ENCODE peak calls at places on chromosomes 7 and 10, in eight cellular contexts. R is OCI-LY7; J is stomach; O is CD8-positive, alpha-beta T cell; I is adipocyte; A is adrenal gland; T is left ventricle myocardium inferior; Z is uterus. X is an unnamed sample. For H3K4me1, the result is how much of the 10 kb centered on the place peaks cover.

GRCh38 chr7:117068511-117069155 is 115.3 kb downstream of the ST7 start:
- DNase-seq in J (no peak), O (no peak), T (no peak), I (no peak), R (no peak), A (no peak), Z (no peak), X (no peak)

GRCh38 chr10:132489053-132489703 is 48.4 kb upstream of the INPP5A start:
- DNase-seq in O (no peak), Z (peak), T (no peak), A (no peak), I (peak), R (no peak), J (no peak), X (peak)

GRCh38 chr7:27661776-27662489 is 750 bp downstream of the HIBADH start:
- DNase-seq in Z (peak), T (peak), I (peak), J (no peak), O (peak), R (peak), A (peak), X (peak)

GRCh38 chr7:35398518-35398917 is 144.6 kb upstream of the TBX20 start:
- DNase-seq in T (no peak), Z (no peak), A (no peak), O (no peak), J (no peak), I (no peak), R (no peak), X (peak)

GRCh38 chr7:156474241-156474743 is 166.3 kb upstream of the RNF32 start:
- DNase-seq in Z (no peak), T (no peak), A (peak), R (no peak), J (no peak), O (no peak), I (peak), X (peak)

GRCh38 chr10:70087641-70088040 is 35.0 kb downstream of the MACROH2A2 start:
- DNase-seq in T (no peak), J (no peak), O (no peak), A (no peak), Z (no peak), R (no peak), I (no peak), X (no peak)

GRCh38 chr7:106652092-106652491 is 8.9 kb downstream of the CCDC71L start:
- DNase-seq in O (no peak), Z (no peak), J (no peak), A (no peak), T (no peak), R (no peak), I (no peak), X (no peak)

GRCh38 chr10:90222372-90222771 is 521.0 kb downstream of the KIF20B start:
- DNase-seq in J (no peak), A (no peak), Z (no peak), I (peak), R (no peak), O (no peak), T (no peak), X (no peak)

GRCh38 chr7:106367018-106367420 is 82.2 kb upstream of the NAMPT start:
- DNase-seq in T (no peak), R (peak), O (no peak), J (no peak), A (no peak), I (peak), Z (no peak), X (no peak)

GRCh38 chr10:124493191-124493936 is 31.7 kb downstream of the LHPP start:
- DNase-seq in I (no peak), Z (no peak), T (no peak), A (no peak), R (no peak), J (no peak), O (no peak), X (no peak)

GRCh38 chr10:50540826-50541122 is 83.0 kb downstream of the SGMS1 start:
- DNase-seq in Z (no peak), I (no peak), T (no peak), O (no peak), J (no peak), R (no peak), A (no peak), X (no peak)

GRCh38 chr10:29102636-29103035 is 186.2 kb upstream of the LYZL1 start:
- DNase-seq in J (no peak), R (no peak), Z (no peak), T (no peak), I (no peak), A (no peak), O (no peak), X (no peak)

GRCh38 chr10:28367865-28368541 is 65.1 kb upstream of the MPP7 start:
- DNase-seq in R (peak), A (no peak), I (peak), T (peak), O (peak), J (no peak), Z (no peak), X (peak)

GRCh38 chr7:2732959-2733584 is 45.1 kb downstream of the AMZ1 start:
- DNase-seq in J (peak), O (no peak), I (no peak), A (peak), T (peak), R (no peak), Z (peak), X (peak)

GRCh38 chr7:33900501-33900900 is 4.8 kb upstream of the BMPER start:
- DNase-seq in A (no peak), J (no peak), R (no peak), I (no peak), O (no peak), Z (no peak), T (no peak), X (no peak)

GRCh38 chr10:69642747-69643146 is 12.7 kb downstream of the FAM241B start:
- DNase-seq in I (no peak), J (no peak), O (no peak), T (no peak), R (no peak), A (no peak), Z (no peak), X (no peak)

GRCh38 chr10:58742141-58742540 is 229.5 kb downstream of the BICC1 start:
- DNase-seq in R (no peak), J (no peak), I (peak), O (no peak), A (no peak), Z (no peak), T (no peak), X (no peak)

GRCh38 chr10:132204078-132204780 is 17.5 kb downstream of the DPYSL4 start:
- DNase-seq in Z (no peak), O (no peak), R (no peak), T (no peak), J (no peak), A (no peak), I (no peak), X (peak)

GRCh38 chr10:94043431-94043990 is 49.8 kb downstream of the PLCE1 start:
- DNase-seq in J (no peak), T (no peak), R (no peak), I (no peak), A (no peak), Z (no peak), O (no peak), X (no peak)

GRCh38 chr10:46520381-46520780 is 36.1 kb downstream of the GPRIN2 start:
- DNase-seq in R (no peak), Z (peak), O (no peak), J (peak), I (no peak), A (peak), T (peak), X (peak)

GRCh38 chr7:135923700-135924261 is 53.4 kb downstream of the MTPN start:
- DNase-seq in A (peak), O (no peak), R (no peak), J (no peak), T (no peak), I (peak), Z (no peak), X (no peak)

GRCh38 chr7:131618391-131618790 is 62.0 kb upstream of the PODXL start:
- DNase-seq in I (no peak), Z (no peak), J (no peak), O (no peak), R (no peak), A (no peak), T (no peak), X (no peak)

GRCh38 chr10:70849582-70850016 is 33.9 kb downstream of the SGPL1 start:
- DNase-seq in R (no peak), A (no peak), I (peak), O (no peak), Z (no peak), T (no peak), J (no peak), X (no peak)

GRCh38 chr10:30433286-30433778 is 652 bp upstream of the MAP3K8 start:
- DNase-seq in A (peak), O (peak), R (peak), T (peak), J (peak), I (peak), Z (peak), X (peak)

GRCh38 chr7:137390076-137390475 is 46.5 kb upstream of the PTN start:
- DNase-seq in T (no peak), I (no peak), Z (no peak), J (no peak), R (no peak), A (no peak), O (no peak), X (no peak)

GRCh38 chr10:113049881-113050280 is 99.8 kb downstream of the TCF7L2 start:
- DNase-seq in A (no peak), O (no peak), J (no peak), Z (no peak), T (no peak), R (no peak), I (no peak), X (no peak)
- H3K4me1 ChIP-seq in A (under half), O (under half), J (under half), Z (under half), T (half or more), R (under half), I (half or more), X (under half)

GRCh38 chr10:95312264-95312663 is 21.5 kb upstream of the PDLIM1 start:
- DNase-seq in Z (no peak), T (no peak), R (no peak), O (no peak), J (peak), A (peak), I (no peak), X (no peak)
- H3K4me1 ChIP-seq in Z (under half), T (half or more), R (under half), O (under half), J (under half), A (under half), I (under half), X (under half)

GRCh38 chr10:67224553-67224952 is 298.7 kb downstream of the LRRTM3 start:
- DNase-seq in R (no peak), J (no peak), I (no peak), Z (no peak), T (peak), A (no peak), O (no peak), X (no peak)
- H3K4me1 ChIP-seq in R (under half), J (under half), I (under half), Z (under half), T (under half), A (under half), O (under half), X (under half)

GRCh38 chr7:50710441-50711154 is 72.1 kb downstream of the GRB10 start:
- DNase-seq in Z (no peak), T (no peak), I (no peak), A (no peak), O (no peak), R (no peak), J (no peak), X (no peak)

GRCh38 chr7:50712527-50713356 is 70.0 kb downstream of the GRB10 start:
- DNase-seq in J (no peak), O (no peak), T (no peak), R (no peak), Z (no peak), A (no peak), I (no peak), X (no peak)

GRCh38 chr7:50709151-50709550 is 73.5 kb downstream of the GRB10 start:
- DNase-seq in O (no peak), J (no peak), R (no peak), T (no peak), A (no peak), Z (no peak), I (no peak), X (no peak)

GRCh38 chr7:50713357-50713965 is 69.2 kb downstream of the GRB10 start:
- DNase-seq in R (no peak), Z (no peak), A (no peak), J (no peak), I (no peak), O (no peak), T (no peak), X (no peak)

DNA sequence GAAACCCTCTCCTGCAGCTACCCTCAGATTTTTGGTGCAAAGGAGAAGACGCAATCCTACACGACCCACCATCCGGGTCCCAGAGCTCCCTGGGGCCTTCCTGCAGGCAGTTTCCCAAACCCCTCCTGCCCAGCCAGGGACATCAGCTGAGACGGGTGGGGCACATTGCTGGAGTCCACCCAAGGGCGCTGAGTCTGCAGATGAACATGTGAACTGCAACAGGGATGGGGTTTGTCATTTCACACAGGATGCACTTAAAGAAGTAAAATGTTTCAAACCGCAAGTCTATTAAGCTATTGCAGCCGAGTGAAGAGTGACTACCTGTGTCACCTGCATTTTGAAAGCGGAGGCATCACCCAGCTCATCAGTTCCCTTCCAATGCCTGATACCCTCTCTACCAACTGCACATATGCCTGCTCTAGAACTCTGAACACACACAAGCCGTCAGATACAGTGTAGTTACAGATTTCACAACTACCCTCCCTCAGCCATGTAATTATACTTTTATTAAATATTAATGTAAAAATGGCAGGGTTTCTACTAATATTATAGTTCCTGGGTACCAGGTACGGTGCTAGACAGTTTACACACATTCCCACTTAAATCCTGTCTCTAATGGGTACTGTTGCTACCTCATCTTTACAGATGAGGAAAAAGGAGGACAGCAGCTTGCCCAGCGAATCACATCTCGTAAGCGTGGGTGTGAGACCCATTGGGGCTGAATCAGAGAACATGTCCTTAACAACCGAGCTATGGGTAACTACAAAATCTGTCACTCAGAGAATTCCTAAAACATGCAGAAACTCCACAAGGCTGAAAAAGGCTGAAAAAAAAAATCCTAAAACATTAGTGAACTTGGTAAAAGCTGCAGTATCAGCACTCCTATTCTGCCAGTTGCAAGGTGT is 71.2 kb downstream of the GRB10 start:
- DNase-seq in O (no peak), J (no peak), I (peak), R (no peak), A (no peak), T (peak), Z (no peak), X (no peak)
- H3K4me1 ChIP-seq in O (under half), J (under half), I (under half), R (under half), A (under half), T (half or more), Z (under half), X (under half)